ENCODE peak calls at places on chromosome 5, in seven cellular contexts. J is uterus, K is coronary artery, F is dorsolateral prefrontal cortex, H is fibroblast of the aortic adventitia, O is colonic mucosa, G is OCI-LY7. T is an unnamed sample.

GRCh38 chr5:149227168-149227826 is 44.4 kb upstream of the AFAP1L1 start:
- DNase-seq in J (no peak), K (no peak), F (no peak), H (peak), O (no peak), G (no peak), T (no peak)

GRCh38 chr5:421287-421880 is 21.6 kb upstream of the EXOC3 start:
- DNase-seq in J (no peak), K (no peak), F (peak), H (no peak), O (no peak), G (no peak), T (no peak)

GRCh38 chr5:138716456-138716924 is 36.7 kb upstream of the CTNNA1 start:
- DNase-seq in J (no peak), K (no peak), F (no peak), H (peak), O (no peak), G (no peak), T (no peak)

GRCh38 chr5:95583992-95584391 is 29.1 kb downstream of the ARSK start:
- DNase-seq in J (no peak), K (no peak), F (no peak), H (no peak), O (no peak), G (no peak), T (no peak)

GRCh38 chr5:107776506-107776905 is 105.8 kb upstream of the EFNA5 start:
- DNase-seq in J (no peak), K (no peak), F (no peak), H (no peak), O (no peak), G (no peak), T (no peak)

GRCh38 chr5:148864113-148864841 is 37.9 kb downstream of the ADRB2 start:
- DNase-seq in J (no peak), K (no peak), F (no peak), H (peak), O (no peak), G (no peak), T (no peak)

GRCh38 chr5:88952344-88952743 is 69.4 kb upstream of the MEF2C start:
- DNase-seq in J (no peak), K (no peak), F (no peak), H (peak), O (no peak), G (peak), T (no peak)

GRCh38 chr5:98902733-98903132 is 26.1 kb downstream of the CHD1 start:
- DNase-seq in J (no peak), K (no peak), F (no peak), H (peak), O (no peak), G (no peak), T (no peak)

GRCh38 chr5:78927657-78928282 is 57.3 kb downstream of the ARSB start:
- DNase-seq in J (no peak), K (no peak), F (no peak), H (peak), O (no peak), G (no peak), T (no peak)

GRCh38 chr5:126680215-126680817 is 79.6 kb downstream of the PHAX start:
- DNase-seq in J (no peak), K (no peak), F (no peak), H (peak), O (peak), G (peak), T (peak)

GRCh38 chr5:132607133-132607532 is 50.4 kb downstream of the RAD50 start:
- DNase-seq in J (no peak), K (no peak), F (no peak), H (no peak), O (no peak), G (no peak), T (no peak)

DNA sequence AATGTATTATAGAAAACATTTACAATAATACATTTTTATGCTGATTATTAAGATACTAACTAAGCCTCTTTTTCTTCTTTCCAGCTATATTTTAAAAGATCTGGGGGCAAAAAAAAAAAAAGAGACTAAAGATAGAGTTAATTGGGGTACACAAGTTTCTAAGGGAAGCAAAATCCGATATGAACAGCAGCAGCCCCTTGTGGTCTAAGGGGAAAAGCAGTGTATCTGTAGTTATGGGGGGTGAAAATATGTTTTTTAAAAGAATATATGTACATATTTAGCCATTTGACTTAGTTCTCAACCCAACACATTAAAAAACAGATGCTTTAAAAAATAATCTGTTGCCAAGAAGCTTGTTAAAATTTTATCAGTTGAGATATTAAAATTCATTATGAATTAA is 134.3 kb upstream of the POU5F2 start:
- DNase-seq in J (no peak), K (no peak), F (no peak), H (no peak), O (no peak), G (no peak), T (no peak)
- TF ChIP-seq CTCF in J (no peak), K (no peak), F (no peak), H (peak), O (no peak), G (no peak), T (no peak)

GRCh38 chr5:13510616-13511015 is 433.9 kb downstream of the DNAH5 start:
- DNase-seq in J (no peak), K (no peak), F (no peak), H (no peak), O (no peak), G (no peak), T (no peak)

GRCh38 chr5:13516195-13516594 is 428.3 kb downstream of the DNAH5 start:
- DNase-seq in J (no peak), K (no peak), F (no peak), H (no peak), O (no peak), G (no peak), T (no peak)

GRCh38 chr5:13508559-13508958 is 435.9 kb downstream of the DNAH5 start:
- DNase-seq in J (no peak), K (no peak), F (no peak), H (no peak), O (no peak), G (no peak), T (no peak)

DNA sequence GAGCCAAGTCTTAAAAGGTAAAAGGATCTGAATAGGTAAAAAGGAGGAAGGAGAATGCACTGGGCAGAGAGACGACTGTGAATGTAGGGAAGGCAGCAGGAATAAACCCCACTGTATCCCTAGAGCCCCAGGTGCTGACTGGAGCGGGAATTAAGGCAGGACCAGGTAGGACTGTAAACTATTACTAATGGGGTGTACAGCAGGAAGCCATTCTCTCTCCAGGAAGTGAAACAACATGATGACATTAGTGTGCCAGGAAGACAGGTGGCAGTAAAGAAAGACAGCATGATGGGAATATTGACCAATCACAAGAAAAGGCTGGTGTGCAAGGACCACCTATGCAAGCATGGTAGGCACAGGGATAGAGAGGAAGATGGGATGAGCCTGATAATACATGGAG is 433.0 kb downstream of the DNAH5 start:
- DNase-seq in J (no peak), K (no peak), F (no peak), H (no peak), O (no peak), G (no peak), T (no peak)
- TF ChIP-seq CTCF in J (no peak), K (no peak), F (no peak), H (no peak), O (no peak), G (no peak), T (no peak)

DNA sequence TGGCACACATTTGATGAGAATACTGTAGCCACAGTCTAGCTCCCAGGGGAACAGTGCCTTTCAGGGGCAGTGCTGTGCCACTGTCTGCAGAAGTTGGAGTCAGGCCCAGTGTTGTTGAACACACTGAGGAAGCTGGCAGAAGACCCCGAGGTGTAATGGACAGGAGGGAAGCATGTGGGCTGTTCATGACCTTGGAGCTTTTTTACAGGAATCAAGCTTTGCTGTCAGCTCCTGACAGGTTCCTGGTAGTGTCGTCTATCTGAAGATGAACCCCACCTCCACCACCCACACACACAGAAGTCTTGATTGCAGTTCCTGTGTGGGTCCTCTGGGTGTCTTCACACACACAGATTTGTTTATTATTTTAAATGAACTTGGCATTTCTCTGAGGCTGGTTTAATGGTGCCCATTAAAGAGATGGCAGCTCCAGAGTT is 40.3 kb upstream of the TNFAIP8 start:
- DNase-seq in J (no peak), K (no peak), F (no peak), H (peak), O (no peak), G (peak), T (peak)
- TF ChIP-seq CTCF in J (no peak), K (no peak), F (no peak), H (peak), O (peak), G (peak), T (peak)

DNA sequence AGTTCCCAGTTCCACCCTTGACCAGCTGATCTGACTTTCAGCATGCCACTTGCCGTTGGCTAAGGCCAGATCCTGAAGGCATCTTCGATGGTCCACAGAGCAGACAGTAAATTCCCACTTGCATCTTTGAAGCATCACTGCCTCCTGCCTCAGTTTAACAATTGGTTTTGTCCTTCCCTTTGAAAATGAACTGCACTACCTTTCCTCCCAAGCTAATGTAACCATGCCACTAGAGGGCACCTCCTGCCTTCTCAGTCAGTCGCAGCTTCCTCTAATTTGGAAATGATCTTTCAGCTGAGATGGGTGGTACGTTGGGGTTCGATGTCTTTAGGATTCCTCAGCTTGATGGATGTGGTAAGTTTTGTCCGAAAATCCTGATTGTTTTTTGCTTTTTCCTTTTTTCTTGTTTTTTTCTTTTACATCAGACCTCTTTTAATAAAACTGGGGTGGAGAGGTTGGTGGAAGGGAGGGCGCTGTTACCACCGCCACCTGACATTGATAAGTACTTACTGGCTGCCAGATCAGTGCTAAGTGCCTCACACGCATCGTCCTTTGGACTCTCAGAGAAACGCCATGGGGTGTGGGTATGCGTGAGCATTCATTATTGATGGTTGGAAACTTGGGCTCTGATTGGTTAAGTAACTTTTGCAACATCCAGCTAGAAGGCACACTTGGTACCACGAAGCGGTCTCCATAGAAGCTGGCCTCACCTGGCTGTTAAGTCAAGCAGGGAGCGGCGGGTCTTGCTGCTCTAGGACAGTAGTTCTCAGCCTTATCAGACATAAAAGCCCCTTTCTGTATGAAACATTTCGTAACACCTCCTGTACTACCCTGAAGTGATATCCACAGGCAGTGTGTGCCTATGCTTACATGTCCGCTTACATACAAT is 16.9 kb downstream of the PTTG1 start:
- DNase-seq in J (no peak), K (no peak), F (peak), H (peak), O (peak), G (peak), T (no peak)
- TF ChIP-seq CTCF in J (peak), K (peak), F (peak), H (peak), O (peak), G (peak), T (peak)

DNA sequence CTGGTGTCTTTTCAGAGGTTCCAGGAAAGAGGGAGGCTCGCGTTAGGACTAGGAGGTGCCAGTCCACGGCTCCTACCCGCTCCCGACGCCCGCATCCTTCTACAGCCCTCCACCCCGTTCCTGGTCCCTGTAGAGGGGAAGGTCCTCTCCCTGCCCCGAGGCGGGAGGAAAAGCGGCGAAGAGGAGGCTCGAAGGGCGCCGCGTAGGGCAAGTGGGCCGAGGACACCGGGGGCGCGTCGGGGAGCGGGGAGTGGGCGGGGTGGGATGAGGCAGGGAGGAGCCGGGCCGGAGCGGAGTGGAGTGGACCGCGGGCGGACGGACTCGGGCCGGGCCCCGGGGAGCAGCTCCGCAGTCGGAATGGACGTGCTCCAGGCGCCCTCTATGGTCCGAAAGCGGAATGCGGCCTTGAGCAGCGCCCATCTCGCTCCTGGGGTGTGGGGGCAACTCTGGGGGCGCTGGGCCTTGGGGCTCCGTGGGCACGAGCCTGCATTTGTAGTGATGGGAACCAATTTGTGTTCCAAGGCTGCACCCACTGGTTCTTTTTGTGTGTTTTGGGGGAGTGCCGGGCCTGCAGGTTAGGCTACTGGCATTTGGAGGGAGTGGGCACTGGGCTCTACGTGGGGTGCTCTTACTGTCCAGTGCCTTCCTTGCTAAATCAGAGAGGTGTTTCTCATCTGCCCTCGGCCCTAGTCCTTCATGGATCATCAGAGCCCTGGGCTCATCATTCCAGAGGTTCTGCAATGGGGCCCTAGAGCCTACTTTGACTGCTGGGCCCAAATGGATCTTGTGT is 7.3 kb downstream of the IRX1 start:
- DNase-seq in J (no peak), K (no peak), F (no peak), H (no peak), O (no peak), G (no peak), T (no peak)
- TF ChIP-seq CTCF in J (no peak), K (no peak), F (peak), H (no peak), O (no peak), G (no peak), T (no peak)

DNA sequence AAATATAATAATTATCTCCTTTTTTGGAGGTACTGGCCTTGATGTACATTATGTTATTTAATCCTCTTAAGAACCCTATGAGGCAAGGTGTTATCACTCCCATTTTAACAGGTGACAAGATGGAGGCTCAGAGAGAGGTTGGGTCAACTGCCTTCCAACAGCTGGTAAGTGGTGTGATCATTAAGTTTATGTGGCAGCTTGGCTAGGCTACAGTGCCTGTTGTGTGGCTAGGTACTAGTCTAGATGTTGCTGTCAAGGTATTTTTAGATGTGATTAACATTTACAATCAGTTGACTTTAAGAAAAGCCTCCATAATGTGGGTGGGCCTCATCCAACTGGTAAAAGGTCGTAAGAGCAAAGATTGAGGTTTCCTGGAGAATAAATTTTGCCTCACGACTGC is 21.5 kb downstream of the FABP6 start:
- DNase-seq in J (no peak), K (no peak), F (no peak), H (no peak), O (no peak), G (no peak), T (no peak)
- TF ChIP-seq CTCF in J (no peak), K (no peak), F (no peak), H (no peak), O (no peak), G (no peak), T (no peak)